ENCODE peak calls at places on chromosomes 3 and 15, in four cellular contexts. E, J, S and D are unnamed samples.

GRCh38 chr3:159814161-159814560 is 174.5 kb upstream of the IL12A start:
- DNase-seq in E (no peak), J (no peak), S (no peak), D (no peak)

GRCh38 chr3:76643620-76644019 is 396.3 kb upstream of the ROBO2 start:
- DNase-seq in E (no peak), J (no peak), S (no peak), D (no peak)

GRCh38 chr15:77104155-77104554 is 33.2 kb upstream of the TSPAN3 start:
- DNase-seq in E (peak; percentile 17), J (no peak), S (no peak), D (no peak)

GRCh38 chr3:50450135-50450911 is 53.1 kb downstream of the CACNA2D2 start:
- DNase-seq in E (peak; percentile 78), J (peak; percentile 51), S (peak; percentile 5), D (no peak)

GRCh38 chr3:73813291-73813977 is 188.7 kb upstream of the PDZRN3 start:
- DNase-seq in E (peak; percentile 36), J (no peak), S (no peak), D (no peak)

GRCh38 chr15:75107905-75108838 is 84.8 kb downstream of the PPCDC start:
- DNase-seq in E (peak; percentile 90), J (peak; percentile 26), S (no peak), D (no peak)

GRCh38 chr3:184568591-184568917 is 7.0 kb downstream of the EPHB3 start:
- DNase-seq in E (no peak), J (no peak), S (no peak), D (no peak)

GRCh38 chr15:34076785-34077184 is 24.9 kb downstream of the EMC7 start:
- DNase-seq in E (no peak), J (no peak), S (no peak), D (no peak)

GRCh38 chr3:105553851-105554250 is 187.1 kb downstream of the ALCAM start:
- DNase-seq in E (no peak), J (no peak), S (no peak), D (no peak)

GRCh38 chr15:32717290-32718081 is at the start of gene GREM1:
- DNase-seq in E (peak; percentile 77), J (no peak), S (no peak), D (no peak)

GRCh38 chr3:196662033-196662432 is 22.5 kb downstream of the NRROS start:
- DNase-seq in E (no peak), J (no peak), S (no peak), D (no peak)

GRCh38 chr3:66592061-66592875 is 91.4 kb upstream of the LRIG1 start:
- DNase-seq in E (peak; percentile 76), J (no peak), S (no peak), D (no peak)

GRCh38 chr15:83914906-83915305 is 261.0 kb downstream of the ADAMTSL3 start:
- DNase-seq in E (no peak), J (no peak), S (no peak), D (no peak)

GRCh38 chr3:16759227-16759903 is 125.4 kb upstream of the PLCL2 start:
- DNase-seq in E (no peak), J (no peak), S (no peak), D (no peak)

GRCh38 chr3:14169871-14170270 is 8.5 kb downstream of the XPC start:
- DNase-seq in E (no peak), J (no peak), S (no peak), D (no peak)

GRCh38 chr15:66803182-66803729 is 101.2 kb downstream of the SMAD6 start:
- DNase-seq in E (peak; percentile 97), J (no peak), S (no peak), D (no peak)

GRCh38 chr3:188526057-188526456 is 372.1 kb downstream of the LPP start:
- DNase-seq in E (no peak), J (no peak), S (no peak), D (no peak)

GRCh38 chr3:143443851-143444331 is 324.3 kb downstream of the CHST2 start:
- DNase-seq in E (peak; percentile 97), J (no peak), S (no peak), D (no peak)

GRCh38 chr3:124952456-124952855 is 17.9 kb upstream of the MUC13 start:
- DNase-seq in E (no peak), J (no peak), S (no peak), D (no peak)

GRCh38 chr3:101203411-101203810 is 117.0 kb downstream of the IMPG2 start:
- DNase-seq in E (peak; percentile 48), J (no peak), S (no peak), D (no peak)

GRCh38 chr15:96463376-96463775 is 132.9 kb downstream of the NR2F2 start:
- DNase-seq in E (no peak), J (no peak), S (no peak), D (no peak)